ENCODE peak calls at places on chromosomes 7 and 10, in eight cellular contexts. I, Z, J, T, W, S, C and M are unnamed samples.

GRCh38 chr10:50393784-50394183 is 142.5 kb upstream of the ASAH2 start:
- DNase-seq in J (no peak), T (no peak), Z (no peak), C (peak; percentile 87), W (no peak), S (no peak), I (no peak), M (no peak)

GRCh38 chr10:103751696-103752287 is 103.6 kb downstream of the SH3PXD2A start:
- DNase-seq in W (no peak), Z (no peak), T (no peak), S (no peak), I (no peak), C (peak; percentile 39), J (no peak), M (no peak)

GRCh38 chr7:47292832-47293309 is 289.0 kb downstream of the TNS3 start:
- DNase-seq in W (no peak), S (no peak), J (no peak), I (no peak), T (no peak), Z (no peak), C (peak; percentile 97), M (no peak)

GRCh38 chr10:14412624-14413023 is 81.9 kb upstream of the FRMD4A start:
- DNase-seq in Z (no peak), T (no peak), W (no peak), J (no peak), S (no peak), I (no peak), C (no peak), M (no peak)

GRCh38 chr7:25148772-25149575 is 23.9 kb upstream of the CYCS start:
- DNase-seq in T (no peak), W (no peak), S (no peak), I (peak; percentile 27), Z (no peak), C (no peak), J (no peak), M (no peak)

GRCh38 chr10:95431900-95432342 is 129.2 kb downstream of the SORBS1 start:
- DNase-seq in J (no peak), C (no peak), T (no peak), Z (no peak), W (peak; percentile 66), I (no peak), S (no peak), M (no peak)

GRCh38 chr10:97435211-97435610 is 9.2 kb downstream of the PGAM1 start:
- DNase-seq in C (no peak), J (no peak), S (no peak), I (no peak), W (no peak), T (no peak), Z (no peak), M (no peak)

GRCh38 chr7:149459201-149459539 is 1.7 kb downstream of the ZNF777 start:
- DNase-seq in W (no peak), S (no peak), T (no peak), C (no peak), J (no peak), Z (no peak), I (no peak), M (no peak)

GRCh38 chr10:10782603-10783002 is 235.1 kb upstream of the CELF2 start:
- DNase-seq in J (no peak), W (no peak), T (no peak), C (no peak), Z (no peak), I (no peak), S (no peak), M (no peak)

GRCh38 chr10:94264085-94264484 is 98.7 kb downstream of the NOC3L start:
- DNase-seq in T (no peak), W (no peak), C (peak; percentile 36), I (no peak), J (no peak), Z (no peak), S (no peak), M (no peak)

GRCh38 chr7:67267914-67268313 is 271.3 kb downstream of the TYW1 start:
- DNase-seq in J (no peak), T (no peak), W (no peak), Z (no peak), C (no peak), I (no peak), S (no peak), M (no peak)

GRCh38 chr7:81159402-81159801 is 240.6 kb upstream of the SEMA3C start:
- DNase-seq in Z (peak; percentile 24), J (no peak), C (peak; percentile 65), T (peak; percentile 41), S (peak; percentile 13), W (no peak), I (no peak), M (no peak)

GRCh38 chr10:32746869-32747268 is 211.2 kb downstream of the ITGB1 start:
- DNase-seq in W (no peak), J (no peak), C (no peak), Z (no peak), T (no peak), S (no peak), I (no peak), M (no peak)

DNA sequence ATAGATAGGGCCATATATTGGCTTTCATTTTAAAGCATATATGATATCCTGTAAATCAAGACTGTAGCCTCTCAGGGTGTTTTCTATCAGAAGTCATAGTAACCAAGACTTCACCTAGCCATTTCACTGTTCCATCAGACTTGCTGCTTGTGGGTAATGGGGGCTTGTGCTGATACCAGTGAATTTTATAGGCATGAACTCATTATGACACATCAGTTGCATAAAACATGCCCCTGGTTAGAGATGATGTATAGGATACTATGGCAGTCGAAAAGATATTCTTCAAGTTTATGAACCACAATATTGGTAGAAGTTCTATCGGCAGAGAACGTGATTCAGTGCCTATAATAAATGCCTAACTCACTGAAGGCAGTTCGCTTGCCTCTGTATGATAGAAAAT is 206.4 kb downstream of the ITGB1 start:
- DNase-seq in C (no peak), J (no peak), W (no peak), S (no peak), T (no peak), Z (no peak), I (no peak), M (no peak)
- TF ChIP-seq REST in C (no peak), J (no peak), W (no peak), S (no peak), T (no peak), Z (no peak), I (no peak), M (no peak)

DNA sequence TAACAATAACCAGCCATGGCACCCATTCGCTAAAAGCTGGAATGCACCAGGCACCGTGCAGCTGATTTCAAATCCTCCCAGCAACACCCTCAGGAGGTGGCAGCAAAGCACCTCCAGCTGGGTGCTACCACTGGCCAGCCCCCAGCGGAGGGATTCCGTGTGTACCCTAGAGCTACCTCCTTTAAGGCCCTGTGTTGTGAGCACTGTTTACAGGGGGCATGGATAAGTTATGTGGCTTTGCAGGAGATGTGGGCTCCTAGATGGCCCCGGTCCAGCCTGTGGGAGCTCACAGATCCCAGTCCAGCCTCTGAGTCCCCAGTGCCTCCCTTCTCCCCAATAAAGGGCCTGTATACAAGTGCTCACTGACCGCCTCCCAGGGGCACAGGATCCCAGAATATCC is 27.1 kb downstream of the TNRC18 start:
- DNase-seq in Z (peak; percentile 63), I (no peak), C (no peak), W (peak; percentile 23), J (no peak), S (peak; percentile 54), T (no peak), M (peak; percentile 85)
- TF ChIP-seq POLR2AphosphoS5 in Z (no peak), I (no peak), C (no peak), W (no peak), J (no peak), S (peak; percentile 57), T (no peak), M (no peak)

GRCh38 chr10:101063162-101063525 is 1.4 kb downstream of the KAZALD1 start:
- DNase-seq in J (no peak), T (no peak), C (no peak), Z (no peak), S (no peak), W (no peak), I (no peak), M (no peak)
- H3K4me3 ChIP-seq in J (peak overlapping the region; percentile 76), T (peak overlapping the region; percentile 53), C (peak overlapping the region; percentile 87), Z (no peak overlapping the region), S (peak overlapping the region; percentile 84), W (peak overlapping the region; percentile 95), I (peak overlapping the region; percentile 87), M (no peak overlapping the region)

GRCh38 chr10:100743626-100744135 is 1.7 kb upstream of the PAX2 start:
- DNase-seq in J (no peak), I (peak; percentile 77), S (peak; percentile 80), C (peak; percentile 47), T (peak; percentile 64), W (no peak), Z (peak; percentile 85), M (peak; percentile 51)
- TF ChIP-seq REST in J (no peak), I (no peak), S (no peak), C (no peak), T (no peak), W (no peak), Z (no peak), M (no peak)

GRCh38 chr10:64574371-64574770 is 1053.2 kb downstream of the REEP3 start:
- DNase-seq in W (no peak), J (no peak), T (no peak), S (no peak), Z (peak; percentile 67), C (no peak), I (no peak), M (no peak)

GRCh38 chr10:64571053-64571452 is 1049.9 kb downstream of the REEP3 start:
- DNase-seq in W (no peak), T (no peak), S (no peak), J (no peak), I (no peak), Z (no peak), C (no peak), M (no peak)

GRCh38 chr10:64576497-64576896 is 1055.3 kb downstream of the REEP3 start:
- DNase-seq in T (no peak), C (no peak), J (no peak), I (no peak), W (no peak), Z (no peak), S (no peak), M (no peak)

GRCh38 chr10:64573625-64574325 is 1052.6 kb downstream of the REEP3 start:
- DNase-seq in T (no peak), J (no peak), Z (no peak), C (peak; percentile 27), W (no peak), I (no peak), S (no peak), M (no peak)
- TF ChIP-seq POLR2AphosphoS5 in T (no peak), J (no peak), Z (no peak), C (no peak), W (no peak), I (no peak), S (no peak), M (no peak)

DNA sequence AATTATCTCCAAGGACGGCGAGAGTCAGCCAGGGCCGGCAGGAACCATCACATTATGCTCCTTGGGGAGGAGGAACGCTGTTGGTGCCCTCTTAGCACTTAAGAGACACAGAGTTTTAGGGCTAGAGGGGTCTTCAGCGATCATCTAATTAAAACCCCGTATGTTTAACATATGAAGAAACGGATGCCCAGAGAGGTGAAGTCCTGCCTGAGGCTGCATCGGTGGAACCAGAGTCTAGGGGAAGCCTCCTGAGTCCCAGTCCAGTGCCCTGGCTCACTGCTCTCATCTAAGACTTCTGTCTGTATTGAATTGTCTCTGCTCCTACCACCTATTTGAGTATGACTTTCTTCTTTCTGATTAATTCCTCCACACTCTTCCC is 688 bp upstream of the ABCB4 start:
- DNase-seq in S (no peak), I (no peak), Z (no peak), J (no peak), T (no peak), W (no peak), C (no peak), M (no peak)
- H3K4me3 ChIP-seq in S (no peak overlapping the region), I (peak overlapping the region; percentile 66), Z (peak overlapping the region; percentile 51), J (no peak overlapping the region), T (no peak overlapping the region), W (peak overlapping the region; percentile 50), C (peak overlapping the region; percentile 70), M (no peak overlapping the region)